ENCODE peak calls at places on chromosomes 16 and 17, in six cellular contexts. One of them, this sample, is unnamed. For H3K36me3 and H3K27me3, the result is how much of the 10 kb centered on the place peaks cover.

GRCh38 chr17:48722924-48723554 is at the start of gene PRAC2:
- DNase-seq in PC-9: no peak
- DNase-seq in uterus: no peak
- DNase-seq in GM23338: peak
- DNase-seq in Caco-2: no peak
- DNase-seq in transverse colon: no peak
- DNase-seq in this sample: peak

GRCh38 chr17:73342057-73342522 is 30.3 kb upstream of the CDC42EP4 start:
- DNase-seq in transverse colon: peak
- DNase-seq in Caco-2: no peak
- DNase-seq in GM23338: peak
- DNase-seq in PC-9: no peak
- DNase-seq in uterus: peak
- DNase-seq in this sample: peak

GRCh38 chr16:4882261-4882632 is 35.0 kb downstream of the UBN1 start:
- DNase-seq in Caco-2: no peak
- DNase-seq in transverse colon: no peak
- DNase-seq in uterus: peak
- DNase-seq in GM23338: no peak
- DNase-seq in PC-9: no peak
- DNase-seq in this sample: no peak

GRCh38 chr17:83203472-83204221 is 124.2 kb downstream of the METRNL start:
- DNase-seq in PC-9: no peak
- DNase-seq in transverse colon: peak
- DNase-seq in GM23338: no peak
- DNase-seq in Caco-2: peak
- DNase-seq in uterus: peak
- DNase-seq in this sample: no peak

GRCh38 chr16:22206847-22207714 is 1.0 kb downstream of the EEF2K start:
- DNase-seq in uterus: peak
- DNase-seq in PC-9: no peak
- DNase-seq in Caco-2: no peak
- DNase-seq in GM23338: peak
- DNase-seq in transverse colon: peak
- DNase-seq in this sample: peak

GRCh38 chr17:16474012-16474725 is 17.8 kb downstream of the LRRC75A start:
- DNase-seq in PC-9: no peak
- DNase-seq in transverse colon: no peak
- DNase-seq in Caco-2: no peak
- DNase-seq in uterus: no peak
- DNase-seq in GM23338: peak
- DNase-seq in this sample: no peak

GRCh38 chr17:8226536-8227237 is 16.3 kb upstream of the AURKB start:
- DNase-seq in transverse colon: peak
- DNase-seq in GM23338: peak
- DNase-seq in PC-9: no peak
- DNase-seq in uterus: peak
- DNase-seq in Caco-2: peak
- DNase-seq in this sample: peak

GRCh38 chr16:66226762-66227161 is 139.7 kb upstream of the CDH5 start:
- DNase-seq in PC-9: no peak
- DNase-seq in Caco-2: peak
- DNase-seq in transverse colon: no peak
- DNase-seq in uterus: no peak
- DNase-seq in GM23338: no peak
- DNase-seq in this sample: no peak

GRCh38 chr17:80116276-80116922 is 15.0 kb downstream of the GAA start:
- DNase-seq in Caco-2: no peak
- DNase-seq in GM23338: no peak
- DNase-seq in transverse colon: no peak
- DNase-seq in PC-9: no peak
- DNase-seq in uterus: no peak
- DNase-seq in this sample: no peak

GRCh38 chr17:61313515-61314326 is 85.9 kb upstream of the TBX2 start:
- DNase-seq in Caco-2: no peak
- DNase-seq in transverse colon: no peak
- DNase-seq in PC-9: no peak
- DNase-seq in uterus: no peak
- DNase-seq in GM23338: no peak
- DNase-seq in this sample: no peak

GRCh38 chr16:70540994-70541393 is 17.4 kb downstream of the SF3B3 start:
- DNase-seq in transverse colon: no peak
- DNase-seq in GM23338: no peak
- DNase-seq in Caco-2: no peak
- DNase-seq in uterus: no peak
- DNase-seq in PC-9: no peak
- DNase-seq in this sample: no peak

GRCh38 chr16:19948186-19949104 is 63.8 kb upstream of the GPRC5B start:
- DNase-seq in PC-9: no peak
- DNase-seq in Caco-2: peak
- DNase-seq in uterus: no peak
- DNase-seq in transverse colon: no peak
- DNase-seq in GM23338: peak
- DNase-seq in this sample: peak

GRCh38 chr17:72422505-72423285 is 301.9 kb downstream of the SOX9 start:
- DNase-seq in uterus: no peak
- DNase-seq in GM23338: no peak
- DNase-seq in transverse colon: peak
- DNase-seq in Caco-2: peak
- DNase-seq in PC-9: peak
- DNase-seq in this sample: no peak

GRCh38 chr17:76920364-76921139 is 52.3 kb downstream of the MGAT5B start:
- DNase-seq in Caco-2: no peak
- DNase-seq in uterus: no peak
- DNase-seq in transverse colon: no peak
- DNase-seq in PC-9: no peak
- DNase-seq in GM23338: no peak
- DNase-seq in this sample: no peak

GRCh38 chr16:18834873-18835272 is 33.5 kb upstream of the ARL6IP1 start:
- DNase-seq in uterus: no peak
- DNase-seq in Caco-2: no peak
- DNase-seq in PC-9: no peak
- DNase-seq in transverse colon: no peak
- DNase-seq in GM23338: no peak
- DNase-seq in this sample: no peak

DNA sequence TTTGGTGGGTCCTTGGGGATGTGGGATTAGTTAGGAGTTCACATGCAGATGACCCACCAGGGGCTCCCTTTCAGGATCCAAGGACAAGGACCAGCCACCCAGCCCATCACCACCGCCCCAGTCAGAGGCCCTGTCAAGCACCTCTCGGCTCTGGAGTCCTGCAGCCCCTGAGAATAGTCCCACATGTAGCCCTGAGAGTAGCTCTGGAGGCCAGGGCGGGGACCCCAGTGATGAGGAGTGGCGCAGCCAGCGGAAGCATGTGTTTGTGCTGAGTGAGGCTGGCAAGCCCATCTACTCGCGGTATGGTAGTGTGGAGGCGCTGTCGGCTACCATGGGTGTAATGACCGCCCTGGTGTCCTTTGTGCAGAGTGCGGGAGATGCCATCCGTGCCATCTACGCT is 2.4 kb downstream of the MON1B start:
- DNase-seq in uterus: no peak
- DNase-seq in GM23338: no peak
- DNase-seq in PC-9: no peak
- DNase-seq in transverse colon: no peak
- DNase-seq in Caco-2: no peak
- DNase-seq in this sample: peak
- H3K4me3 ChIP-seq in uterus: no peak
- H3K4me3 ChIP-seq in GM23338: no peak
- H3K4me3 ChIP-seq in PC-9: no peak
- H3K4me3 ChIP-seq in transverse colon: no peak
- H3K4me3 ChIP-seq in Caco-2: no peak
- H3K4me3 ChIP-seq in this sample: no peak

GRCh38 chr17:79000396-79001189 is 9.0 kb downstream of the CANT1 start:
- DNase-seq in GM23338: no peak
- DNase-seq in transverse colon: no peak
- DNase-seq in uterus: peak
- DNase-seq in Caco-2: peak
- DNase-seq in PC-9: no peak
- DNase-seq in this sample: peak

GRCh38 chr17:79002291-79002690 is 7.3 kb downstream of the CANT1 start:
- DNase-seq in uterus: peak
- DNase-seq in Caco-2: peak
- DNase-seq in PC-9: no peak
- DNase-seq in GM23338: no peak
- DNase-seq in transverse colon: no peak
- DNase-seq in this sample: no peak

GRCh38 chr17:79002796-79003593 is 6.6 kb downstream of the CANT1 start:
- DNase-seq in PC-9: no peak
- DNase-seq in GM23338: no peak
- DNase-seq in uterus: peak
- DNase-seq in Caco-2: peak
- DNase-seq in transverse colon: no peak
- DNase-seq in this sample: peak

GRCh38 chr17:78999947-79000395 is 9.6 kb downstream of the CANT1 start:
- DNase-seq in PC-9: no peak
- DNase-seq in GM23338: no peak
- DNase-seq in transverse colon: no peak
- DNase-seq in Caco-2: peak
- DNase-seq in uterus: peak
- DNase-seq in this sample: no peak

DNA sequence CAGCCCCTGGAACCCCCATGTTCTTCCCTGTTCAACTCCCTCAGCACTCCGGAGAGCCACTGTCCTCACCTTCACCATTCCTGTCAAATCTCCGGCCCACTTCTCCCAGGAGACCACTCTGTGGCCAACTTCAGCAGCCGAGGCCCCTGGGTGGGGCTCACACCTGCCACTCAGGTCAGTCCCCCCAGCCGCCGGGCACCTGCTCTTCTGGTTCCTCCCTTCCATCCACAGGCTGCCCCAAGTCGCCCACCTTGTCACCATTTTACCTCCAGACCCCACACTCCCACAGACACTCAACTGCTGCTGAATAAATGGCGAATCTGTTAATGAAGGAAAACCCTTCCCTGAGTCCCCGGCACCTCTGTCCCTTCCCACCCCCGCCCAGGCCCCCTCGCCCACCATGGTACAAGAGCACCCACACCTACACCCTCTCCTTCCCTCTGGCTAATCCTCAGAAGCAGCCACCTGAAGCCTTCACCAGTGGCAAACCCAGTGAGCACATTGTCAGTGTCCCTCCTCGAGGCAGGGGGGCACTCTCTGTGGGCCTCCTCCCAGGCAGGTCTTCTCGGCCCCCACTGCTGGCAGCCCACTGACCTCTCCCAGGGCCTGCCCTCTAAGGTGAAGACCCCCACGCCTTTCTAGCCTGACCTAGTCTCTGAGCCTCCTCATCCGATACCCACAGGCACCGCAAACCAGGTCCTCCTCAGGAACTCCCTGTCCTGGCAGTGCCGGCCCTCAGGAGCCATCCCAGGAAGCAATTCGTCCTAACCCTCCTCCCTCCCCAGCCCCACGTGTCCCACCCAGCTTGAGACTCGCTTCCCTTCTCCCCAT is 8.2 kb downstream of the CANT1 start:
- DNase-seq in transverse colon: no peak
- DNase-seq in GM23338: no peak
- DNase-seq in Caco-2: peak
- DNase-seq in uterus: peak
- DNase-seq in PC-9: no peak
- DNase-seq in this sample: peak
- H3K36me3 ChIP-seq in transverse colon: under half
- H3K36me3 ChIP-seq in GM23338: under half
- H3K36me3 ChIP-seq in Caco-2: under half
- H3K36me3 ChIP-seq in uterus: under half
- H3K36me3 ChIP-seq in PC-9: under half
- H3K36me3 ChIP-seq in this sample: under half

GRCh38 chr16:76531236-76531635 is 254.0 kb downstream of the CNTNAP4 start:
- DNase-seq in Caco-2: no peak
- DNase-seq in uterus: no peak
- DNase-seq in GM23338: no peak
- DNase-seq in transverse colon: no peak
- DNase-seq in PC-9: no peak
- DNase-seq in this sample: no peak

GRCh38 chr16:76527244-76527643 is 250.0 kb downstream of the CNTNAP4 start:
- DNase-seq in Caco-2: no peak
- DNase-seq in GM23338: no peak
- DNase-seq in transverse colon: no peak
- DNase-seq in PC-9: no peak
- DNase-seq in uterus: no peak
- DNase-seq in this sample: no peak

DNA sequence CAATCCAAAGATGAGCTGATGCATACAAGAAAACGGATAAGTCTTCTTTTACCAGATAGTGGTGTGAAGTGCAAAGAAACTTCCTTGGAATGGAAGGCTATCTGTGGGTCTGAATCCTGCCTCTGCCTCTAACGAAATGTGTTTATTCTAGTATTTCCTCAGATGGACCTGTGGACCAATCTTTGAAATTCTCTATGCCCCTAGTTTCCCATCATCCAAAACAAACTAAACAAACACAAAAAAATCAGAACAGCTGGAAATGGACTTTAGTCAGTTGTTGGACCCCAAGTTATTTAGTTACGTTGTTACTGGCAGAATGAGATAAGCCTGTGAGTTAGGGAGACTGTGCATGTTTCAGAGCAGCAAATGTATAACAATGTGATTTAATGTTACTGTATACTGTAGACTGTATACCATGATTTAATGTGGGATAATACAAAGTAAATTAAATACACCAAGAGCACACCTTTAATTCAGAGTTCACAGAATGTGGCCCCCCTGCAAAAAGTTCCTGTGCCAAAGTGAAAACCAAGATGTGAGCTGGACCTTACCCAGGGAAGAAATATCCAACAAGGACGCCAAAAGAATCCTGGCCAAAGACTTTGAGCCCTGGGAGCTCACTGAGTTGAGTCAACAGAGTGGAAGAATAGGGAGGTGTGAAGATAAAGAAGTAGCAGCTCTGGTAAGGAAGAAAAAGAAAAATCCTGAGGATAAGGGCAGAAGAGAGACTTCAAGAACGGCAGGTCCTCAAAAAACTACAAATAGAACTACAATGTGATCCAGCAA is 255.2 kb downstream of the CNTNAP4 start:
- DNase-seq in transverse colon: no peak
- DNase-seq in Caco-2: peak
- DNase-seq in GM23338: no peak
- DNase-seq in PC-9: no peak
- DNase-seq in uterus: no peak
- DNase-seq in this sample: no peak
- H3K27me3 ChIP-seq in transverse colon: under half
- H3K27me3 ChIP-seq in Caco-2: under half
- H3K27me3 ChIP-seq in GM23338: under half
- H3K27me3 ChIP-seq in PC-9: under half
- H3K27me3 ChIP-seq in uterus: under half
- H3K27me3 ChIP-seq in this sample: under half

DNA sequence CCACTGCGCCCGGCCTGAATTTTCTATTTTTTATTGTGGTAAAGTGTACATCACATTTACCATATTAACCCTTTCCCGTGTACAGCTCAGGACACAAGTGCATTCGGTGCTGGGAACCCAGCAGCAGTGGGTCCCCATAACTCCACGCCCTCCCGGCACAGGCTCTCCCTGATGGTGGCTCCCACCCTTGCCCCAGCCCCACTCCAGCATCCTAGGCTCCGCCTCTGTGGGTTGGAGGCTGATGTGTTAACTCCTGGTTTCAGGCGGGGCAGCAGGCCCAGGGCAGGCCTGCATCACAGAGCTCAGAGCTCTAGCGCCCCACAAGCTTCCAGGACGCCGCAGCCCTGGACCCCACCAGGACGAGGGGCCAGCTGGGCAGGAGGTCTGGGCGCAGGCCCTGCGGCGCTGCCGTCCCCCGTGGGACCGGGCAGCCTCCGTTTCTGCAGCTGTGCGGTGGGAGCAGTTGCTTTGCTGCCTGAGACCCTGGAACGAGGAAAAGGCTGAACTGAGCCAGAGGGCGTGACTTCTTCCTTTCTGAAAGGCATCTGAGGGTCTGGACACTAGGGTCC is 19.6 kb downstream of the ZFPM1 start:
- DNase-seq in transverse colon: no peak
- DNase-seq in uterus: no peak
- DNase-seq in GM23338: no peak
- DNase-seq in Caco-2: no peak
- DNase-seq in PC-9: no peak
- DNase-seq in this sample: no peak
- H3K4me3 ChIP-seq in transverse colon: no peak
- H3K4me3 ChIP-seq in uterus: no peak
- H3K4me3 ChIP-seq in GM23338: no peak
- H3K4me3 ChIP-seq in Caco-2: no peak
- H3K4me3 ChIP-seq in PC-9: no peak
- H3K4me3 ChIP-seq in this sample: no peak